ENCODE peak calls at places on chromosomes 5 and 9, in five cellular contexts. Y is astrocyte of the spinal cord, C is WTC11, H is hepatocyte, P is psoas muscle. M is an unnamed sample.

GRCh38 chr5:109426075-109426474 is 16.3 kb upstream of the PJA2 start:
- DNase-seq in Y (no peak), P (no peak), C (no peak), H (no peak), M (no peak)

GRCh38 chr5:137320056-137321045 is 178.8 kb downstream of the SPOCK1 start:
- DNase-seq in H (peak), C (peak), Y (peak), P (no peak), M (peak)

GRCh38 chr5:140220032-140220697 is 45.2 kb downstream of the CYSTM1 start:
- DNase-seq in Y (peak), P (no peak), C (no peak), H (no peak), M (no peak)

GRCh38 chr9:84711398-84711777 is 41.9 kb downstream of the NTRK2 start:
- DNase-seq in P (no peak), Y (no peak), C (no peak), H (no peak), M (peak)

GRCh38 chr5:176810084-176810597 is at the start of gene UNC5A:
- DNase-seq in Y (peak), P (peak), H (peak), C (peak), M (peak)

GRCh38 chr9:124611106-124611505 is 103.9 kb upstream of the NR5A1 start:
- DNase-seq in P (no peak), C (no peak), H (no peak), Y (peak), M (no peak)

GRCh38 chr9:130663258-130664171 is 879 bp upstream of the PRDM12 start:
- DNase-seq in P (no peak), Y (no peak), H (no peak), C (peak), M (no peak)

GRCh38 chr5:65803699-65804426 is 81.9 kb downstream of the NLN start:
- DNase-seq in H (no peak), C (no peak), Y (peak), P (no peak), M (no peak)

GRCh38 chr9:132794730-132795380 is 83.2 kb downstream of the AK8 start:
- DNase-seq in P (no peak), H (peak), Y (no peak), C (no peak), M (no peak)

GRCh38 chr5:153148624-153148976 is 341.9 kb upstream of the GRIA1 start:
- DNase-seq in H (no peak), Y (no peak), C (no peak), P (no peak), M (no peak)
- TF ChIP-seq CTCF in H (no peak), Y (no peak), C (peak), P (no peak), M (no peak)

DNA sequence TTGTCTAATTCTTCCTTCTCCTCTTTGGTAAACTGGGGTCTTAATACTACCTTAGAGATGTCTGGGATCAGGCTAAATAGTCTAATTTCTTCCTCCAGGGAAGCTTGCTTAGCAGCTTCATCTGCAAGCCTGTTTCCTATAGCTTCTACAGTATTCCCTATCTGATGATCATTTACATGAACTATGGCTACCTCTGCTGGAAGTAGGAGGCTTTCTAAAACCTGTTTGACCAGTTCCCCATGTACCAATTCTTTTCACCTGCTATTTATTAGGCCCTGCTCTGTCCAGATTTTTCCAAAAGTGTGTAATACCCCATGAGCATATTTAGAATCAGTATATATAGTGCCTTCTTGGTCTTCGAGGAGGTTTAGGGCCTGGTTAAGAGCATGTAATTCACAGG is 619.8 kb downstream of the HINT1 start:
- DNase-seq in H (no peak), P (no peak), C (no peak), Y (no peak), M (peak)
- TF ChIP-seq CTCF in H (no peak), P (no peak), C (no peak), Y (no peak), M (no peak)

GRCh38 chr5:79924936-79925893 is 65.8 kb downstream of the MTX3 start:
- DNase-seq in H (no peak), P (no peak), Y (no peak), C (peak), M (peak)
- TF ChIP-seq CTCF in H (peak), P (no peak), Y (peak), C (no peak), M (no peak)

GRCh38 chr9:2872307-2872940 is 28.5 kb upstream of the PUM3 start:
- DNase-seq in P (no peak), Y (peak), C (no peak), H (peak), M (peak)
- TF ChIP-seq CTCF in P (peak), Y (peak), C (no peak), H (peak), M (no peak)

GRCh38 chr5:157747173-157747758 is 3.8 kb downstream of the LSM11 start:
- DNase-seq in C (no peak), Y (no peak), H (no peak), P (no peak), M (no peak)

GRCh38 chr5:157750320-157750719 is 6.8 kb downstream of the LSM11 start:
- DNase-seq in H (no peak), Y (peak), P (no peak), C (no peak), M (no peak)

GRCh38 chr5:157748740-157749461 is 5.4 kb downstream of the LSM11 start:
- DNase-seq in Y (peak), P (no peak), C (no peak), H (peak), M (no peak)

GRCh38 chr5:157747766-157748700 is 4.5 kb downstream of the LSM11 start:
- DNase-seq in H (no peak), Y (peak), P (no peak), C (no peak), M (no peak)

GRCh38 chr5:157749462-157749799 is 5.9 kb downstream of the LSM11 start:
- DNase-seq in H (no peak), P (no peak), Y (no peak), C (no peak), M (no peak)
- TF ChIP-seq CTCF in H (no peak), P (no peak), Y (no peak), C (no peak), M (no peak)

GRCh38 chr9:126398403-126399058 is 71.9 kb downstream of the MVB12B start:
- DNase-seq in C (peak), Y (peak), H (peak), P (peak), M (peak)
- TF ChIP-seq CTCF in C (peak), Y (peak), H (peak), P (peak), M (peak)

M was measured in Calu3.